ENCODE peak calls at places on chromosomes 7 and 10, in five cellular contexts. One of them, this sample, is unnamed.

GRCh38 chr7:114759347-114760062 is 162.4 kb upstream of the MDFIC start:
- DNase-seq in LoVo: peak
- DNase-seq in foreskin fibroblast: peak
- DNase-seq in HT-29: peak
- DNase-seq in lower lobe of right lung: no peak
- DNase-seq in this sample: no peak

GRCh38 chr10:128859738-128860386 is 607.2 kb upstream of the MGMT start:
- DNase-seq in LoVo: peak
- DNase-seq in foreskin fibroblast: no peak
- DNase-seq in HT-29: peak
- DNase-seq in lower lobe of right lung: no peak
- DNase-seq in this sample: no peak

GRCh38 chr7:30971440-30971839 is 7.7 kb downstream of the GHRHR start:
- DNase-seq in LoVo: no peak
- DNase-seq in foreskin fibroblast: no peak
- DNase-seq in HT-29: no peak
- DNase-seq in lower lobe of right lung: no peak
- DNase-seq in this sample: no peak

GRCh38 chr10:126736737-126737136 is 66.2 kb upstream of the C10orf90 start:
- DNase-seq in LoVo: no peak
- DNase-seq in foreskin fibroblast: peak
- DNase-seq in HT-29: no peak
- DNase-seq in lower lobe of right lung: no peak
- DNase-seq in this sample: no peak

GRCh38 chr10:116637830-116638229 is 17.1 kb downstream of the PNLIPRP2 start:
- DNase-seq in LoVo: no peak
- DNase-seq in foreskin fibroblast: no peak
- DNase-seq in HT-29: no peak
- DNase-seq in lower lobe of right lung: no peak
- DNase-seq in this sample: no peak

GRCh38 chr7:143046334-143046935 is 5.7 kb upstream of the OR6V1 start:
- DNase-seq in LoVo: peak
- DNase-seq in foreskin fibroblast: no peak
- DNase-seq in HT-29: no peak
- DNase-seq in lower lobe of right lung: no peak
- DNase-seq in this sample: no peak

GRCh38 chr7:144596953-144597352 is 193.5 kb upstream of the NOBOX start:
- DNase-seq in LoVo: no peak
- DNase-seq in foreskin fibroblast: no peak
- DNase-seq in HT-29: no peak
- DNase-seq in lower lobe of right lung: no peak
- DNase-seq in this sample: no peak

GRCh38 chr7:78769551-78770101 is 683.8 kb downstream of the MAGI2 start:
- DNase-seq in LoVo: no peak
- DNase-seq in foreskin fibroblast: no peak
- DNase-seq in HT-29: no peak
- DNase-seq in lower lobe of right lung: no peak
- DNase-seq in this sample: no peak

GRCh38 chr10:124650820-124651401 is 93.3 kb downstream of the FAM53B start:
- DNase-seq in LoVo: no peak
- DNase-seq in foreskin fibroblast: no peak
- DNase-seq in HT-29: no peak
- DNase-seq in lower lobe of right lung: no peak
- DNase-seq in this sample: no peak

GRCh38 chr7:138752568-138753518 is 45.0 kb upstream of the TMEM213 start:
- DNase-seq in LoVo: peak
- DNase-seq in foreskin fibroblast: no peak
- DNase-seq in HT-29: peak
- DNase-seq in lower lobe of right lung: peak
- DNase-seq in this sample: peak

GRCh38 chr7:91263359-91264082 is 712 bp upstream of the FZD1 start:
- DNase-seq in LoVo: peak
- DNase-seq in foreskin fibroblast: no peak
- DNase-seq in HT-29: no peak
- DNase-seq in lower lobe of right lung: peak
- DNase-seq in this sample: peak

GRCh38 chr7:134948736-134949135 is 37.6 kb upstream of the AGBL3 start:
- DNase-seq in LoVo: no peak
- DNase-seq in foreskin fibroblast: peak
- DNase-seq in HT-29: no peak
- DNase-seq in lower lobe of right lung: no peak
- DNase-seq in this sample: no peak

GRCh38 chr10:124357583-124357930 is 61.2 kb downstream of the OAT start:
- DNase-seq in LoVo: no peak
- DNase-seq in foreskin fibroblast: no peak
- DNase-seq in HT-29: no peak
- DNase-seq in lower lobe of right lung: no peak
- DNase-seq in this sample: no peak

GRCh38 chr10:16948335-16948734 is 131.1 kb upstream of the RSU1 start:
- DNase-seq in LoVo: no peak
- DNase-seq in foreskin fibroblast: no peak
- DNase-seq in HT-29: no peak
- DNase-seq in lower lobe of right lung: no peak
- DNase-seq in this sample: no peak

GRCh38 chr10:21449288-21449966 is 76.1 kb downstream of the SKIDA1 start:
- DNase-seq in LoVo: no peak
- DNase-seq in foreskin fibroblast: no peak
- DNase-seq in HT-29: no peak
- DNase-seq in lower lobe of right lung: no peak
- DNase-seq in this sample: no peak

GRCh38 chr10:131652416-131652815 is 248.4 kb upstream of the PPP2R2D start:
- DNase-seq in LoVo: no peak
- DNase-seq in foreskin fibroblast: no peak
- DNase-seq in HT-29: no peak
- DNase-seq in lower lobe of right lung: no peak
- DNase-seq in this sample: no peak

GRCh38 chr10:122236690-122237306 is 34.3 kb upstream of the BTBD16 start:
- DNase-seq in LoVo: no peak
- DNase-seq in foreskin fibroblast: no peak
- DNase-seq in HT-29: no peak
- DNase-seq in lower lobe of right lung: no peak
- DNase-seq in this sample: no peak

GRCh38 chr10:76382381-76382851 is 951.0 kb downstream of the LRMDA start:
- DNase-seq in LoVo: no peak
- DNase-seq in foreskin fibroblast: peak
- DNase-seq in HT-29: no peak
- DNase-seq in lower lobe of right lung: no peak
- DNase-seq in this sample: no peak

GRCh38 chr10:71221586-71222202 is 9.3 kb downstream of the UNC5B start:
- DNase-seq in LoVo: no peak
- DNase-seq in foreskin fibroblast: no peak
- DNase-seq in HT-29: no peak
- DNase-seq in lower lobe of right lung: no peak
- DNase-seq in this sample: no peak

GRCh38 chr7:73463260-73463659 is 29.7 kb downstream of the FZD9 start:
- DNase-seq in LoVo: no peak
- DNase-seq in foreskin fibroblast: no peak
- DNase-seq in HT-29: no peak
- DNase-seq in lower lobe of right lung: no peak
- DNase-seq in this sample: no peak

GRCh38 chr10:17744395-17744841 is 7.6 kb upstream of the TMEM236 start:
- DNase-seq in LoVo: no peak
- DNase-seq in foreskin fibroblast: no peak
- DNase-seq in HT-29: no peak
- DNase-seq in lower lobe of right lung: no peak
- DNase-seq in this sample: no peak

GRCh38 chr7:99631311-99632109 is 14.8 kb downstream of the ZSCAN25 start:
- DNase-seq in LoVo: peak
- DNase-seq in foreskin fibroblast: peak
- DNase-seq in HT-29: peak
- DNase-seq in lower lobe of right lung: no peak
- DNase-seq in this sample: no peak

GRCh38 chr7:9083837-9084236 is 650.4 kb downstream of the NXPH1 start:
- DNase-seq in LoVo: no peak
- DNase-seq in foreskin fibroblast: no peak
- DNase-seq in HT-29: no peak
- DNase-seq in lower lobe of right lung: no peak
- DNase-seq in this sample: peak

GRCh38 chr10:10492420-10492819 is 525.3 kb upstream of the CELF2 start:
- DNase-seq in LoVo: no peak
- DNase-seq in foreskin fibroblast: no peak
- DNase-seq in HT-29: no peak
- DNase-seq in lower lobe of right lung: no peak
- DNase-seq in this sample: no peak

GRCh38 chr10:3473271-3473670 is 300.7 kb upstream of the PITRM1 start:
- DNase-seq in LoVo: peak
- DNase-seq in foreskin fibroblast: no peak
- DNase-seq in HT-29: peak
- DNase-seq in lower lobe of right lung: peak
- DNase-seq in this sample: no peak

GRCh38 chr10:55091691-55092328 is 290.8 kb upstream of the PCDH15 start:
- DNase-seq in LoVo: peak
- DNase-seq in foreskin fibroblast: no peak
- DNase-seq in HT-29: peak
- DNase-seq in lower lobe of right lung: no peak
- DNase-seq in this sample: no peak

GRCh38 chr7:7254908-7255307 is 72.6 kb downstream of the C1GALT1 start:
- DNase-seq in LoVo: no peak
- DNase-seq in foreskin fibroblast: no peak
- DNase-seq in HT-29: peak
- DNase-seq in lower lobe of right lung: no peak
- DNase-seq in this sample: no peak

GRCh38 chr10:102801496-102801895 is 35.7 kb downstream of the CYP17A1 start:
- DNase-seq in LoVo: no peak
- DNase-seq in foreskin fibroblast: peak
- DNase-seq in HT-29: no peak
- DNase-seq in lower lobe of right lung: no peak
- DNase-seq in this sample: no peak

GRCh38 chr10:79003183-79004100 is 65.3 kb upstream of the ZMIZ1 start:
- DNase-seq in LoVo: no peak
- DNase-seq in foreskin fibroblast: no peak
- DNase-seq in HT-29: no peak
- DNase-seq in lower lobe of right lung: no peak
- DNase-seq in this sample: no peak

GRCh38 chr7:40324889-40325288 is 190.1 kb downstream of the SUGCT start:
- DNase-seq in LoVo: no peak
- DNase-seq in foreskin fibroblast: no peak
- DNase-seq in HT-29: no peak
- DNase-seq in lower lobe of right lung: no peak
- DNase-seq in this sample: no peak

GRCh38 chr7:2705371-2706096 is 17.5 kb downstream of the AMZ1 start:
- DNase-seq in LoVo: no peak
- DNase-seq in foreskin fibroblast: no peak
- DNase-seq in HT-29: no peak
- DNase-seq in lower lobe of right lung: no peak
- DNase-seq in this sample: no peak

GRCh38 chr10:132624847-132625839 is 87.6 kb downstream of the INPP5A start:
- DNase-seq in LoVo: no peak
- DNase-seq in foreskin fibroblast: no peak
- DNase-seq in HT-29: no peak
- DNase-seq in lower lobe of right lung: no peak
- DNase-seq in this sample: no peak

GRCh38 chr10:16381083-16381482 is 55.7 kb upstream of the PTER start:
- DNase-seq in LoVo: peak
- DNase-seq in foreskin fibroblast: no peak
- DNase-seq in HT-29: peak
- DNase-seq in lower lobe of right lung: no peak
- DNase-seq in this sample: no peak

GRCh38 chr10:132418520-132419416 is 21.8 kb downstream of the PWWP2B start:
- DNase-seq in LoVo: peak
- DNase-seq in foreskin fibroblast: no peak
- DNase-seq in HT-29: peak
- DNase-seq in lower lobe of right lung: peak
- DNase-seq in this sample: peak

This sample was measured in HAP-1.